ENCODE peak calls at places on chromosome 6, in eight cellular contexts. One of them, this sample, is unnamed.

GRCh38 chr6:63802606-63803206 is 167.1 kb downstream of the PHF3 start:
- DNase-seq in A673: peak; percentile 49
- DNase-seq in kidney: no peak
- DNase-seq in left ventricle myocardium inferior: no peak
- DNase-seq in SJSA1: no peak
- DNase-seq in MM.1S: peak; percentile 16
- DNase-seq in H1: no peak
- DNase-seq in heart right ventricle: no peak
- DNase-seq in this sample: peak; percentile 57

GRCh38 chr6:148915889-148916288 is 169.1 kb downstream of the UST start:
- DNase-seq in MM.1S: no peak
- DNase-seq in H1: no peak
- DNase-seq in SJSA1: no peak
- DNase-seq in left ventricle myocardium inferior: no peak
- DNase-seq in heart right ventricle: no peak
- DNase-seq in A673: no peak
- DNase-seq in kidney: no peak
- DNase-seq in this sample: no peak

GRCh38 chr6:25239498-25239897 is 39.7 kb upstream of the CARMIL1 start:
- DNase-seq in H1: no peak
- DNase-seq in A673: peak; percentile 18
- DNase-seq in left ventricle myocardium inferior: no peak
- DNase-seq in SJSA1: no peak
- DNase-seq in MM.1S: no peak
- DNase-seq in heart right ventricle: no peak
- DNase-seq in kidney: no peak
- DNase-seq in this sample: no peak

GRCh38 chr6:12232339-12232738 is 57.8 kb upstream of the EDN1 start:
- DNase-seq in left ventricle myocardium inferior: no peak
- DNase-seq in heart right ventricle: no peak
- DNase-seq in A673: no peak
- DNase-seq in MM.1S: peak; percentile 59
- DNase-seq in kidney: no peak
- DNase-seq in SJSA1: no peak
- DNase-seq in H1: no peak
- DNase-seq in this sample: peak; percentile 75

GRCh38 chr6:36376742-36377141 is 10.7 kb downstream of the ETV7 start:
- DNase-seq in SJSA1: no peak
- DNase-seq in H1: no peak
- DNase-seq in MM.1S: no peak
- DNase-seq in left ventricle myocardium inferior: no peak
- DNase-seq in heart right ventricle: no peak
- DNase-seq in kidney: no peak
- DNase-seq in A673: no peak
- DNase-seq in this sample: no peak

GRCh38 chr6:149854532-149854931 is 9.6 kb downstream of the LRP11 start:
- DNase-seq in H1: no peak
- DNase-seq in heart right ventricle: no peak
- DNase-seq in MM.1S: no peak
- DNase-seq in SJSA1: peak; percentile 63
- DNase-seq in A673: no peak
- DNase-seq in left ventricle myocardium inferior: no peak
- DNase-seq in kidney: no peak
- DNase-seq in this sample: no peak

GRCh38 chr6:324116-324728 is 31.9 kb downstream of the DUSP22 start:
- DNase-seq in MM.1S: no peak
- DNase-seq in left ventricle myocardium inferior: no peak
- DNase-seq in SJSA1: no peak
- DNase-seq in kidney: no peak
- DNase-seq in H1: no peak
- DNase-seq in heart right ventricle: no peak
- DNase-seq in A673: no peak
- DNase-seq in this sample: no peak

GRCh38 chr6:84243240-84243639 is 15.8 kb upstream of the CEP162 start:
- DNase-seq in MM.1S: no peak
- DNase-seq in SJSA1: no peak
- DNase-seq in left ventricle myocardium inferior: no peak
- DNase-seq in H1: no peak
- DNase-seq in heart right ventricle: no peak
- DNase-seq in kidney: no peak
- DNase-seq in A673: no peak
- DNase-seq in this sample: peak; percentile 45

GRCh38 chr6:105594821-105595220 is 191.9 kb upstream of the PREP start:
- DNase-seq in MM.1S: no peak
- DNase-seq in SJSA1: no peak
- DNase-seq in kidney: no peak
- DNase-seq in left ventricle myocardium inferior: no peak
- DNase-seq in H1: no peak
- DNase-seq in heart right ventricle: no peak
- DNase-seq in A673: no peak
- DNase-seq in this sample: no peak

GRCh38 chr6:137036566-137037300 is 8.0 kb downstream of the IL20RA start:
- DNase-seq in kidney: no peak
- DNase-seq in left ventricle myocardium inferior: no peak
- DNase-seq in A673: no peak
- DNase-seq in heart right ventricle: no peak
- DNase-seq in SJSA1: no peak
- DNase-seq in H1: no peak
- DNase-seq in MM.1S: no peak
- DNase-seq in this sample: no peak

GRCh38 chr6:18053555-18054445 is 66.4 kb upstream of the KIF13A start:
- DNase-seq in A673: no peak
- DNase-seq in left ventricle myocardium inferior: no peak
- DNase-seq in SJSA1: no peak
- DNase-seq in H1: no peak
- DNase-seq in kidney: no peak
- DNase-seq in MM.1S: no peak
- DNase-seq in heart right ventricle: no peak
- DNase-seq in this sample: no peak

GRCh38 chr6:158939255-158940170 is 60.5 kb downstream of the RSPH3 start:
- DNase-seq in MM.1S: no peak
- DNase-seq in left ventricle myocardium inferior: no peak
- DNase-seq in A673: no peak
- DNase-seq in kidney: no peak
- DNase-seq in heart right ventricle: no peak
- DNase-seq in SJSA1: no peak
- DNase-seq in H1: peak; percentile 71
- DNase-seq in this sample: no peak

GRCh38 chr6:6509304-6509703 is 79.2 kb upstream of the LY86 start:
- DNase-seq in left ventricle myocardium inferior: no peak
- DNase-seq in H1: no peak
- DNase-seq in SJSA1: no peak
- DNase-seq in A673: no peak
- DNase-seq in MM.1S: no peak
- DNase-seq in heart right ventricle: no peak
- DNase-seq in kidney: no peak
- DNase-seq in this sample: no peak
- H3K4me1 ChIP-seq in left ventricle myocardium inferior: no peaks in the 10 kb centered on the region
- H3K4me1 ChIP-seq in H1: no peaks in the 10 kb centered on the region
- H3K4me1 ChIP-seq in SJSA1: no peaks in the 10 kb centered on the region
- H3K4me1 ChIP-seq in A673: no peaks in the 10 kb centered on the region
- H3K4me1 ChIP-seq in MM.1S: no peaks in the 10 kb centered on the region
- H3K4me1 ChIP-seq in heart right ventricle: no peaks in the 10 kb centered on the region
- H3K4me1 ChIP-seq in kidney: no peaks in the 10 kb centered on the region
- H3K4me1 ChIP-seq in this sample: no peaks in the 10 kb centered on the region

DNA sequence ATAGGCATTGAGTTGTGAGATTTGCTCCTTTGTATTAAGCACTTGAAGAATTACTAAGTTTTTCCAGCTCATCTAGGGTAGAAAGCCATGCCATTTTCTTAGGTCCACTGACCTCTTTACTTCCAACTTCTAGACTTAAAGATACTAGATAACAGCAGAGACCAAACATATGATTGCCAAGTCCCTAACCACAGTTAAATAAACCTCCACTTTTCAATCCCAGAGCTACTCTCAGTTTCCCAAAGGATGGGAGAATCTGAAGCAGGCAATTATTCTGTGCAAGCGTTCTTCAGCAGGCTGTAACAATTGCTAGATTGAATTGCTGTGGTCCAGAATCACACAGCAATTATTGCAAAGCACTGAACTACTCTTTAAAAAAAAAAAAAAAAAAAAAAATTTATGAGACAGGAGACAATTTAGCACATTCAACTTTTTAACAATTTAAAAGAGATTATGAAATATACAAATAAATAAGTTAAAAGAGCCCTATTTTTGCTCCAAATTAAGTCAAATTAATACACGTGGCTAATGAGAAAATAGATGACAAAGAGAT is 104.0 kb upstream of the PRSS16 start:
- DNase-seq in left ventricle myocardium inferior: no peak
- DNase-seq in MM.1S: no peak
- DNase-seq in H1: no peak
- DNase-seq in kidney: no peak
- DNase-seq in A673: no peak
- DNase-seq in heart right ventricle: no peak
- DNase-seq in SJSA1: no peak
- DNase-seq in this sample: no peak
- H3K4me1 ChIP-seq in left ventricle myocardium inferior: peaks cover 55% of the 10 kb centered on the region
- H3K4me1 ChIP-seq in MM.1S: peaks cover 11% of the 10 kb centered on the region
- H3K4me1 ChIP-seq in H1: peaks cover 12% of the 10 kb centered on the region
- H3K4me1 ChIP-seq in kidney: peaks cover 6% of the 10 kb centered on the region
- H3K4me1 ChIP-seq in A673: peaks cover 8% of the 10 kb centered on the region
- H3K4me1 ChIP-seq in heart right ventricle: peaks cover 25% of the 10 kb centered on the region
- H3K4me1 ChIP-seq in SJSA1: peaks cover 10% of the 10 kb centered on the region
- H3K4me1 ChIP-seq in this sample: peaks cover 20% of the 10 kb centered on the region

DNA sequence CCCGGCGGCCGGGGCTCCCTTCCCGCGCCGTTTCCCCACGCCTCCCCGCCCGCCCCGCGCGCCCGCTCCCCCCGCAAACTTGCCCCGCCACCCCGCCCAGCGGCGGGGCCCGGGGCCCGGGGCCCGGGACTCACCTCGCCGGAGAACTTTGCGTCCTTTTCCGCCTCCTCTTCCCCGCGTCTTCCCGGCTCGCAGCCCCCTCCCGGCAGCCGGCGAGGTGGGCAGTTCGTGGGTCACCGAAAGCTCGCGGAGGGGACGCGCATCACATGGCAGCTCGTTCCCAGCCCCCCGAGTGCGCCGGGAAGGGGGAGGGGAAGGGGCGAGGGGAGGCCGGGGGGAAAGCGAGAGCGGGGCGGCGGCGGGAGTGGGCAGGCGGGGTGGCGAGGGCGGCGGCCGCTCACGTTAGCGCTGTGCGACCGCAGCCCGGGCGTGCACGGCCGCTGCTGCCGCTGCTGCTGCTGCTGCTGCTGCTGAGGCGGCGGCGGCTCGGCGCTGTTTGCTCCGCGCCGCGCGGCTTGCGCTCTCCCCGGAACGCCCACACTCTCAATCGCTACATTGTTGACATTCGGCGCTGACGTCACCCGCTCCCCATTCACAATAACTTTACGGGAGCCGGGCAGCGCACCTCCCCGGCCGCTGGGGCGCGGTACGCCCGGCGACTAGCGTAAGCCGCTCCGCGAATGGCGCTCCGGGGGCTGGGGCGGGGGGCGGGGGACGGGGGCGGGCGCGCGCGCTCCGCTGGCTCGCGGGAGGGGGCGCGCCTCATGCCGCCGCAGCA is at the start of gene BACH2:
- DNase-seq in A673: peak; percentile 90
- DNase-seq in H1: peak; percentile 93
- DNase-seq in left ventricle myocardium inferior: peak; percentile 89
- DNase-seq in SJSA1: peak; percentile 94
- DNase-seq in MM.1S: peak; percentile 93
- DNase-seq in kidney: peak; percentile 95
- DNase-seq in heart right ventricle: peak; percentile 87
- DNase-seq in this sample: peak; percentile 96
- H3K4me1 ChIP-seq in A673: peaks cover 13% of the 10 kb centered on the region
- H3K4me1 ChIP-seq in H1: peaks cover 13% of the 10 kb centered on the region
- H3K4me1 ChIP-seq in left ventricle myocardium inferior: peaks cover 39% of the 10 kb centered on the region
- H3K4me1 ChIP-seq in SJSA1: peaks cover 18% of the 10 kb centered on the region
- H3K4me1 ChIP-seq in MM.1S: peaks cover 3% of the 10 kb centered on the region
- H3K4me1 ChIP-seq in kidney: peaks cover 3% of the 10 kb centered on the region
- H3K4me1 ChIP-seq in heart right ventricle: peaks cover 17% of the 10 kb centered on the region
- H3K4me1 ChIP-seq in this sample: peaks cover 26% of the 10 kb centered on the region

DNA sequence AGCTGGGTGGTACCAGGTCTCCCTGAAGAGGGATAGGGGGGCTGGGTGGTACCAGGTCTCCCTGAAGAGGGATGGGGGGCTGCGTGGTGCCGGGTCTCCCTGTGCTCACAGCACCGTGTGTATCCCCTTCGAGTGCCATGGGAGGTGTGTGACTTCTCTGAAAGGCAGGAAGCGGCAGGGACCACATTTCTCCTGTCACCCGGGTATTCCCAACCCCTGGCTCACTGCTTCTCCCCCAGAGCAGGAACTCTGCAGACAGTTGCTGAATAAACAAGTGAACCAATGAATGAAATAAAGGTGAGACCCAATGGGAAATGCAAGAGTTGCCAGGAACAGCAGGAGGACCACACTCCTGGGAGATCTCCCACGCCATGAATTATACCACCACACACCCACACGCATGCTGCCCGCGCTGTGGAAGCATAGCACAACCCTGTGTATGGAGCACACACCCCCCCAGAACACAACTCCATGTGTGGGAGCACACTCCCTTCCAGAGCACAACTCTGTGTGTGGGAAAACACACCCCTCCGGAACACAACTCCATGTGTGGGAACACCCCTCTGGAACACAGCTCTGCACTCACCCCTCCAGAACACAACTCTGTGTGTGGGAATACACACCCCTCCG is 50.7 kb downstream of the RNASET2 start:
- DNase-seq in MM.1S: no peak
- DNase-seq in A673: no peak
- DNase-seq in heart right ventricle: no peak
- DNase-seq in H1: no peak
- DNase-seq in left ventricle myocardium inferior: no peak
- DNase-seq in SJSA1: no peak
- DNase-seq in kidney: no peak
- DNase-seq in this sample: no peak
- H3K4me1 ChIP-seq in MM.1S: no peaks in the 10 kb centered on the region
- H3K4me1 ChIP-seq in A673: no peaks in the 10 kb centered on the region
- H3K4me1 ChIP-seq in heart right ventricle: peaks cover 12% of the 10 kb centered on the region
- H3K4me1 ChIP-seq in H1: peaks cover 9% of the 10 kb centered on the region
- H3K4me1 ChIP-seq in left ventricle myocardium inferior: peaks cover 9% of the 10 kb centered on the region
- H3K4me1 ChIP-seq in SJSA1: no peaks in the 10 kb centered on the region
- H3K4me1 ChIP-seq in kidney: no peaks in the 10 kb centered on the region
- H3K4me1 ChIP-seq in this sample: peaks cover 5% of the 10 kb centered on the region

DNA sequence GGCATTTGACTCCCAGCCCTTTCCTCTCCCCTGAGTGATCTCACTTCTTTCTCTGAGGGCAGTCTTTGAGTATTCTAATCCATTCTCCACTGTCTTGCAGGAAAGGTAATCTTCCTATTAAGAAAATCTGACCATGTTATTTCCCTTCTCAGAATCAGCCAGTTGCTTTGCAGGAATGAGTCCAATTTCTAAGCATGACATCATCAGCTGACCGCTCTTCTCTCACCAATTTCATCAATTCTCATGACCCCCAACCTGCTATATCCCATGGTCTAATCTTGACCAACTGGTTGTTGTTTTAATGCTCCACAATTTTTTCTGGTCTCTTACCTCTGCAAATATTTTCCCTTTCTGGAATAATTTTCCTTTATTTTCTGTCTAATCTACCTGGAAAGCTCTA is 73.4 kb downstream of the FAM229B start:
- DNase-seq in A673: no peak
- DNase-seq in SJSA1: no peak
- DNase-seq in kidney: no peak
- DNase-seq in H1: no peak
- DNase-seq in heart right ventricle: no peak
- DNase-seq in left ventricle myocardium inferior: no peak
- DNase-seq in MM.1S: no peak
- DNase-seq in this sample: no peak
- H3K4me1 ChIP-seq in A673: no peaks in the 10 kb centered on the region
- H3K4me1 ChIP-seq in SJSA1: peaks cover 6% of the 10 kb centered on the region
- H3K4me1 ChIP-seq in kidney: no peaks in the 10 kb centered on the region
- H3K4me1 ChIP-seq in H1: no peaks in the 10 kb centered on the region
- H3K4me1 ChIP-seq in heart right ventricle: no peaks in the 10 kb centered on the region
- H3K4me1 ChIP-seq in left ventricle myocardium inferior: peaks cover 5% of the 10 kb centered on the region
- H3K4me1 ChIP-seq in MM.1S: no peaks in the 10 kb centered on the region
- H3K4me1 ChIP-seq in this sample: no peaks in the 10 kb centered on the region

This sample was measured in cardiac muscle cell.